ENCODE peak calls at places on chromosome 11, in ten cellular contexts. I is K562, L is GM23338, P is hepatocyte, Y is H1, G is SK-N-MC, R is MM.1S, K is GM12878, H is mammary epithelial cell, T is PC-9. D is an unnamed sample.

GRCh38 chr11:59221438-59221837 is 8.7 kb upstream of the MPEG1 start:
- DNase-seq in I (no peak), L (no peak), P (no peak), Y (no peak), G (no peak), R (no peak), K (no peak), H (peak), T (no peak), D (peak)

GRCh38 chr11:47412152-47412746 is 3.9 kb downstream of the SLC39A13 start:
- DNase-seq in I (peak), L (peak), P (peak), Y (peak), G (no peak), R (peak), K (no peak), H (no peak), T (peak), D (peak)

GRCh38 chr11:561148-562003 is 606 bp downstream of the RASSF7 start:
- DNase-seq in I (no peak), L (peak), P (peak), Y (peak), G (no peak), R (peak), K (no peak), H (peak), T (peak), D (peak)

GRCh38 chr11:75499423-75500305 is 26.1 kb downstream of the GDPD5 start:
- DNase-seq in I (peak), L (no peak), P (no peak), Y (no peak), G (no peak), R (no peak), K (no peak), H (peak), T (peak), D (peak)

GRCh38 chr11:83158965-83159900 is 2.3 kb downstream of the PCF11 start:
- DNase-seq in I (no peak), L (no peak), P (no peak), Y (no peak), G (no peak), R (no peak), K (no peak), H (no peak), T (no peak), D (peak)

GRCh38 chr11:79663012-79663411 is 222.2 kb upstream of the TENM4 start:
- DNase-seq in I (no peak), L (no peak), P (no peak), Y (no peak), G (no peak), R (no peak), K (no peak), H (no peak), T (no peak), D (no peak)

GRCh38 chr11:92206441-92206840 is 18.2 kb upstream of the FAT3 start:
- DNase-seq in I (no peak), L (no peak), P (no peak), Y (no peak), G (peak), R (no peak), K (no peak), H (no peak), T (no peak), D (no peak)

GRCh38 chr11:85941380-85941973 is 86.3 kb downstream of the CCDC83 start:
- DNase-seq in I (peak), L (peak), P (peak), Y (peak), G (no peak), R (peak), K (no peak), H (peak), T (peak), D (peak)

GRCh38 chr11:1060885-1061616 is 13.6 kb upstream of the MUC2 start:
- DNase-seq in I (no peak), L (no peak), P (peak), Y (no peak), G (no peak), R (no peak), K (no peak), H (peak), T (peak), D (peak)

GRCh38 chr11:58900479-58901420 is 38.5 kb upstream of the GLYATL1 start:
- DNase-seq in I (peak), L (peak), P (peak), Y (peak), G (peak), R (peak), K (peak), H (peak), T (peak), D (peak)

GRCh38 chr11:1547467-1548098 is 24.5 kb downstream of the DUSP8 start:
- DNase-seq in I (no peak), L (no peak), P (no peak), Y (peak), G (no peak), R (no peak), K (no peak), H (no peak), T (no peak), D (no peak)

GRCh38 chr11:64921384-64921783 is 3.1 kb upstream of the PPP2R5B start:
- DNase-seq in I (no peak), L (no peak), P (no peak), Y (no peak), G (no peak), R (no peak), K (no peak), H (no peak), T (no peak), D (no peak)

GRCh38 chr11:1219446-1219835 is 3.4 kb upstream of the MUC5B start:
- DNase-seq in I (no peak), L (no peak), P (no peak), Y (no peak), G (no peak), R (no peak), K (no peak), H (no peak), T (no peak), D (no peak)

GRCh38 chr11:58905716-58906547 is 33.4 kb upstream of the GLYATL1 start:
- DNase-seq in I (peak), L (peak), P (peak), Y (peak), G (peak), R (no peak), K (no peak), H (peak), T (no peak), D (peak)

GRCh38 chr11:33652407-33652806 is 48.2 kb downstream of the C11orf91 start:
- DNase-seq in I (no peak), L (no peak), P (no peak), Y (no peak), G (no peak), R (no peak), K (no peak), H (no peak), T (no peak), D (no peak)

DNA sequence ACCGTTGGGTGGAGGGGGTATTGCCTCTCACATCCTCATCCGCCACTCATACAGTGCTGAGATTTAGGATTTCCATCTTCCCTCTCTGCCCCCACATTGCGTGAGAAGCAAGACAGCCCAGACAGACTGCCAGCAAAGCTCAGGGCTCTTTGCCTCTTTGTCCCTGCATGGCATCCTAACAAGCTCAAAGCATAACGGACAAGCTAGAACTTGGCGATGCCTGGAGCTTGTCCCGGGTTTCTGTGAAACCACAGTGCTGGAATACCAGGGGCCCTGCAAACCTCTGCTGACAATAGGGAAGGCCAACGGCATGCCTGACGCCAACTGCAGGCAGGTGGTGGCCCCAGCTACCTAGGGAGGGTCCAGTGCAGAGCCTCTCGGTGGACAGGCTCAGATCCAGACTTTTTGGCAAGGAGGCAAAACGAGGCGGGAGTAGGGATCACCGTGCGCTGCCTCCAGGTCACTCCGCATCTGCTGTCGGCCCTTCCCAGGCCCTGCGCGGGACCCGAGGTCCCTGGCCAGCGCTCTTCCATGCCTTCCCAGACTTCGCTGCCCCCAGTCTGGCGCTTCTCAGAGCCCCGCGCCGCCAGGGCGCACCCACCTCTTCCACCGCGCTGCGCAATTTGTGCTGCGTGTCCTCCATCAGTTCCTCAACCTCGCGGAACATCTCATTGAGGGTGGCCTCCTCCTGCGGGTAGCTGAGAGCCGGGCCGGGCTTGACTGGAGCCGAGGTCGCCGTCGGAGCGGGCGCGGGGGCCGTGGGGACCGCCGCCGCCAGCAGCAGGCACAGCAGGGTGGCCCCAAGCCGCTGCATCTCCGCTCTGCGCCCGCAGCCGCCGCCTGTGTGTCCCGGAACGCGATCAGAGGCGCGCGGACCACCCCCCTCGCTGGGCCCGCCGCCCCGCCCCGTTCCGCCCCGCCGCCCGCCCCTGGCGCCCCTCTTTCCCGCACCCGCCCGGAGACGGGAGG is at the start of gene DKK3:
- DNase-seq in I (no peak), L (peak), P (peak), Y (peak), G (no peak), R (no peak), K (no peak), H (peak), T (no peak), D (peak)
- TF ChIP-seq EZH2 in I (no peak), L (no peak), P (no peak), Y (peak), G (no peak), R (no peak), K (no peak), H (no peak), T (no peak), D (no peak)

DNA sequence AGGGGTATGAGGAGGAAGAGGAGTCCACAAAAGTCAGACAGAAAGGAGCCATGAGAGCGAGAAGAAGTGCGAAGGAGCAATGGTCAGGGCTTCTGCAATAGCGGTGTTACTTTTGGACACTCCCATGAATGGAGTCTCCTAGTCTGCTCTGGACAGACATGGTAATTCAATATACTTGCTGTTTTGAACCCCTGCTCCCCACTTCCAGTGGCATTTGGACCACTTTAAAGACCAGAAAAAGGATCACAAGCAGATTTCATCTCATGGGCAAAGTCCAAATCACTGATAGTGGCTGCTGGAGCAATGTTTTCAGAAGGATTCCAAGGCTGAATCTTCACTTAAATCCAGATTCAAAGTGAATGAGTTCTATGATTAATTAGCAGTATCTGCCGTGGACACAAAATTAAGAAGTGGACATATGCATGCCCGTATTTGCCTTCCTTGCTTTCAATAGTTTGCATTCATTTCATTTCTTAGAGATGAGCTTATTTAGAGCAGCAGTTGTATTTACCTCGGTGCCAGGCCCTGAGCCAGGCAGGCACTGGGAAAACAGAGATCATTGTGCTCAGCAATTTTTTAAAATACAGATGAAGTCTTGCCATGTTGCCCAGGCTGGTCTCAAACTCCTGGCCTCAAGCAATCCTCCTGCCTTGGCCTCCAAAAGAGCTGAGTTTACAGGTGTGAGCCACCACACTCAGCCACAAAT is 72.0 kb downstream of the SLC1A2 start:
- DNase-seq in I (no peak), L (no peak), P (no peak), Y (no peak), G (no peak), R (no peak), K (no peak), H (no peak), T (no peak), D (no peak)
- H3K27ac ChIP-seq in I (no peak), L (no peak), P (no peak), Y (no peak), G (no peak), R (no peak), K (no peak), H (no peak), T (no peak), D (peak)

DNA sequence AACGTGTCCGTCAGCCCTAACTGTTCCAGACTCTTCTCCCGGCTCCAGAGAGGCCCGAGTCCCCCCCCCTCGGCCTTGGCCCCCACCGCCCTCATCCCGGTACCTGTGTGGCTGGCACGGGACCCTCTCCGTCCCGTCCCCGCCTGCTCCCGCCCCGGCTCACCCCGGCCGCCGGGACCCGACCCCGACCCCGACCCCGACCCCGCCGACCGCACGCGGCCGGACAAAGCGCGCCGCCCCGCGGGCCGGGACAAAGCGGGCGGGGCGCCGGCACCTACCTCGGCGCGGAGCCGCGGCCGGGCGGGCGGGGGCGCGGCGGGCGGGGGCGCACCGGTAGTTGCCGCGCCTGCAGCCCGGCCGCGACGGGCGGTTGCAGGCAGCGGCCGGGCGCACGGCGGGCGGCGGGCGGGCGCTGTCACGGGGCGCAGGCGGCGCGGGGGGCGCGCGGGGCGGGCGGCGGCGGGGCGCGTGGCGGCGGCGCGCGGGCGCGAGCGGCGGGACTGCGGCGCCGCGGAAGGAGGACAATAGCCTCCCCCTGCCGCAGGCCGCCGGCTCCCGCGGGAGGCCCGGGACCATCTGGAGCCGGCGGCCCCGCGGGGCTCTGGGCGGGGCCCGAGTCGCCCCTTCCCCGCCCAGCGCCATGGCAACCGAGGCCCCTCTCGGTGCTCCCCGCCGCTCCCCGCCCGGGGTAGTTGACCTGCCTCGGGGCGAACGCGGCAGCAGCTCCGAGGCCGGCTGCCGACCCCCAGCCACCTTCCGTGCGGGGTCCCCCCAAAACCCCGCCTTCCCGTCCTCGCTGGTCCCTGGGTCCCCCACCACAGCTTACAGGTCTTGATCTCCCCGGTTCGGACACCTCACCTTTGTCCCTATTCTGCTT is 895 bp downstream of the SPTBN2 start:
- DNase-seq in I (peak), L (peak), P (peak), Y (peak), G (no peak), R (no peak), K (no peak), H (no peak), T (no peak), D (peak)
- TF ChIP-seq EZH2 in I (no peak), L (no peak), P (no peak), Y (no peak), G (no peak), R (no peak), K (no peak), H (no peak), T (no peak), D (no peak)

DNA sequence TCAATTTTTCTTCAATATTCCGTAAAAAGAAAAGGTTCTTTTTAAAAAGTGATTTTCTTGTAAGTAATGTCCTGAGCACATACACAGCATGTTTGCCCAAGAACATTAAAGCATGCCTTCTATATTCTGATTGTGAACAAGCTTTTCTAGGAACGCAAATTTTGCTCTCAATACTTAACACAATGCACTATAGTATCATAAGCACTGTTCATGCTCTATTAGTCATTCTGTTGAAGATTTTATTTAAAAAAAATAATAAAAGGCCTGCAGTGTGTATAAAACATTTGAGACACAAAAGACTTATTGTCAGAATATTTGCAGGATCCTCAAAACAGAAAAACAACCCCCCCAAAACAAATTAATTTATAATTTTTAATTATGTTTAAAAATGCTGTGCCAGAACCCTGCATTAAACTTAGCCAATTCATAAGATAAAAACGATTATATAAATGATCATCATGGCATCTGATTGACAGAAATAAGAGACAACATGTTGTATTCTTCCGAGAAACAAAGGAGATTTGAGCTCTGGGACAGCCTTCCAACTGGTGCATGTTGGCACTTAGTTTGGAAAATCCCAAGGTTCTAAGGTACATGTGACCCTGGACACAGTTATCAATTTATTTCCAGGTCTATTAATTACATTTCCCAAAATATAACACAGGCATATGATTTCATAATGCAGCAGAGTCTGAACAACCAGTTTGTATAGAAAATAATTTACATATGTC is 13.1 kb downstream of the MTMR2 start:
- DNase-seq in I (no peak), L (no peak), P (no peak), Y (no peak), G (no peak), R (no peak), K (no peak), H (no peak), T (no peak), D (no peak)
- H3K27ac ChIP-seq in I (no peak), L (no peak), P (no peak), Y (no peak), G (no peak), R (no peak), K (no peak), H (no peak), T (no peak), D (no peak)

GRCh38 chr11:45745065-45745811 is 59.7 kb upstream of the SLC35C1 start:
- DNase-seq in I (no peak), L (peak), P (no peak), Y (no peak), G (no peak), R (no peak), K (no peak), H (no peak), T (no peak), D (no peak)

GRCh38 chr11:45741582-45741981 is 63.4 kb upstream of the SLC35C1 start:
- DNase-seq in I (no peak), L (no peak), P (no peak), Y (no peak), G (no peak), R (no peak), K (no peak), H (no peak), T (no peak), D (no peak)

GRCh38 chr11:45741032-45741431 is 63.9 kb upstream of the SLC35C1 start:
- DNase-seq in I (no peak), L (no peak), P (no peak), Y (no peak), G (no peak), R (no peak), K (no peak), H (no peak), T (no peak), D (no peak)

GRCh38 chr11:45739866-45740265 is 65.1 kb upstream of the SLC35C1 start:
- DNase-seq in I (no peak), L (no peak), P (no peak), Y (no peak), G (no peak), R (no peak), K (no peak), H (no peak), T (no peak), D (no peak)

DNA sequence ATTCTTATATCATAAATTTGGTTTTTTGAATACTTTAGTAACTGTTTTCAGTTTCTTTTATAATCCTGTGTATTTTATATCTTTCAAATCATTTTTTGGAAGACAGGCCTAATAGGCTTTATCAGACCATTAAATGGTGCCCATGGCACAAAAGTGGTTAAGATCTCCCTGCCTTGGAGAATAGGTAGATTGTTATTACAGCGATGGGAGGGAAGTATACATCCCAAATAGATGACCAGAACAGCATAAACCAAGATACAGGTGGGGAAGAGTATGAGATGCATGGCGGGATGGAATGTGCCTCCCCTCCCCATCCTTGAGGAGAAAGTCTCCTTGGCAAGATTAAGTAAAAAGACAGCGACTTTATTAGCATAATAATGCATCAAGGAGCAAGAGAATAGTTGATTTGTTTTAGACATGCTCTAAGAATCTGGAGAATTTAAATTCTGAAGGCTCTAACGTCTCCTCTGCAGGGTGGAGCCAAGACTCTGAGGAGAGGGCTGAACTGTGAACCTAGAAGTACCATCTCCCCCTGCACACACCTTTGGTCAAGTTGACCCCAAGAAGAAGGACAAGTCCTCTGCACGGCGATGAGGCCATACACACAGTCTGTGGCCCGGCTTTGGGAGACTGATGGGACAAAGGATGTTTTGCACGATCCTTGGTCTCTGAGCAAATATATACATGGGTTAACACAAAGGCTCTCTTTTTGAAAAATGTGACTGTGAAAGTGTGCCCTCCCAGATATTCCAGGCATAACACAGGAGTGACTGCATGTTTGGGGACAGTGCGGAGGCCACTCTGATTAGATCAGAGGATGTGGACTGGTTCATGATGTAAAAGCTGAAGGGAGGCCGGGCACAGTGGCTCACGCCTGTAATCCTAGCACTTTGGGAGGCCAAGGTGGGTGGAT is 61.1 kb upstream of the SLC35C1 start:
- DNase-seq in I (no peak), L (peak), P (no peak), Y (no peak), G (peak), R (no peak), K (no peak), H (no peak), T (no peak), D (no peak)
- TF ChIP-seq EZH2 in I (no peak), L (no peak), P (no peak), Y (no peak), G (no peak), R (no peak), K (no peak), H (no peak), T (no peak), D (no peak)